ENCODE peak calls at places on chromosomes 1 and 21, in four cellular contexts. P is lower lobe of right lung; T is CD8-positive, alpha-beta T cell; F is body of pancreas. L is an unnamed sample.

GRCh38 chr1:93440272-93440671 is 7.6 kb upstream of the FNBP1L start:
- DNase-seq in P (no peak), T (no peak), F (no peak), L (no peak)

GRCh38 chr1:109113787-109114568 is at the start of gene ELAPOR1:
- DNase-seq in P (peak; percentile 79), T (peak; percentile 79), F (peak; percentile 86), L (peak; percentile 81)

GRCh38 chr1:22814176-22815042 is 103.8 kb downstream of the EPHB2 start:
- DNase-seq in P (peak; percentile 77), T (no peak), F (peak; percentile 70), L (peak; percentile 43)

GRCh38 chr21:31554511-31555022 is 104.9 kb upstream of the SOD1 start:
- DNase-seq in P (no peak), T (no peak), F (no peak), L (no peak)

GRCh38 chr1:247638781-247639180 is 33.4 kb downstream of the OR2G3 start:
- DNase-seq in P (no peak), T (no peak), F (no peak), L (peak; percentile 74)

GRCh38 chr1:21638531-21639341 is 30.4 kb downstream of the RAP1GAP start:
- DNase-seq in P (peak; percentile 73), T (no peak), F (peak; percentile 93), L (no peak)

GRCh38 chr1:78070758-78071157 is 25.0 kb downstream of the GIPC2 start:
- DNase-seq in P (no peak), T (no peak), F (no peak), L (no peak)

GRCh38 chr1:160494620-160495019 is 28.4 kb downstream of the SLAMF6 start:
- DNase-seq in P (no peak), T (no peak), F (peak; percentile 3), L (peak; percentile 35)

GRCh38 chr21:45630876-45631275 is 12.6 kb upstream of the PCBP3 start:
- DNase-seq in P (no peak), T (no peak), F (no peak), L (no peak)

GRCh38 chr1:98197356-98197755 is 276.5 kb upstream of the DPYD start:
- DNase-seq in P (no peak), T (no peak), F (no peak), L (no peak)

GRCh38 chr1:4684849-4685248 is 30.4 kb downstream of the AJAP1 start:
- DNase-seq in P (no peak), T (no peak), F (no peak), L (no peak)

GRCh38 chr1:60290393-60290792 is 216.8 kb upstream of the C1orf87 start:
- DNase-seq in P (no peak), T (no peak), F (no peak), L (no peak)

GRCh38 chr1:41641941-41642527 is 157.6 kb upstream of the EDN2 start:
- DNase-seq in P (no peak), T (no peak), F (no peak), L (no peak)

GRCh38 chr1:238596703-238597102 is 706.0 kb upstream of the ZP4 start:
- DNase-seq in P (no peak), T (no peak), F (no peak), L (no peak)

GRCh38 chr1:81305997-81306452 is 494.7 kb upstream of the ADGRL2 start:
- DNase-seq in P (no peak), T (no peak), F (peak; percentile 5), L (no peak)

GRCh38 chr1:3188150-3188971 is 119.4 kb downstream of the PRDM16 start:
- DNase-seq in P (peak; percentile 70), T (no peak), F (peak; percentile 63), L (no peak)

GRCh38 chr1:44835738-44836675 is 7.0 kb downstream of the PTCH2 start:
- DNase-seq in P (peak; percentile 87), T (peak; percentile 68), F (peak; percentile 87), L (peak; percentile 84)

GRCh38 chr1:11078631-11079030 is 18.8 kb upstream of the SRM start:
- DNase-seq in P (no peak), T (no peak), F (no peak), L (no peak)

GRCh38 chr1:96509351-96509750 is 212.2 kb upstream of the PTBP2 start:
- DNase-seq in P (no peak), T (no peak), F (no peak), L (no peak)

GRCh38 chr1:9413877-9414213 is 121.2 kb downstream of the SPSB1 start:
- DNase-seq in P (no peak), T (no peak), F (peak; percentile 38), L (peak; percentile 21)

GRCh38 chr1:189859385-189859977 is 618.2 kb downstream of the BRINP3 start:
- DNase-seq in P (no peak), T (no peak), F (no peak), L (peak; percentile 30)

GRCh38 chr21:46098303-46099141 is 610 bp downstream of the COL6A2 start:
- DNase-seq in P (peak; percentile 43), T (no peak), F (no peak), L (peak; percentile 35)

GRCh38 chr1:203381151-203381751 is 30.3 kb upstream of the FMOD start:
- DNase-seq in P (no peak), T (no peak), F (no peak), L (no peak)

GRCh38 chr1:106924360-106924759 is 132.1 kb upstream of the PRMT6 start:
- DNase-seq in P (no peak), T (no peak), F (no peak), L (no peak)

GRCh38 chr1:244665771-244666217 is 12.9 kb downstream of the DESI2 start:
- DNase-seq in P (no peak), T (no peak), F (no peak), L (no peak)

GRCh38 chr1:117796226-117796625 is 133.2 kb downstream of the GDAP2 start:
- DNase-seq in P (no peak), T (no peak), F (no peak), L (no peak)

GRCh38 chr1:65949230-65949626 is 156.5 kb downstream of the PDE4B start:
- DNase-seq in P (no peak), T (no peak), F (no peak), L (peak; percentile 82)

GRCh38 chr1:55352080-55352800 is 137.1 kb upstream of the USP24 start:
- DNase-seq in P (no peak), T (no peak), F (no peak), L (no peak)

GRCh38 chr1:51878307-51878615 is 266 bp downstream of the NRDC start:
- DNase-seq in P (no peak), T (no peak), F (no peak), L (no peak)

GRCh38 chr1:161198877-161199431 is at the start of gene ADAMTS4:
- DNase-seq in P (no peak), T (no peak), F (peak; percentile 58), L (no peak)

GRCh38 chr1:212234431-212235298 is 50.5 kb upstream of the PPP2R5A start:
- DNase-seq in P (no peak), T (no peak), F (peak; percentile 75), L (no peak)

GRCh38 chr1:169326644-169327316 is 40.8 kb downstream of the NME7 start:
- DNase-seq in P (no peak), T (no peak), F (no peak), L (no peak)

GRCh38 chr1:17909634-17910033 is 154.5 kb downstream of the ACTL8 start:
- DNase-seq in P (no peak), T (no peak), F (peak; percentile 21), L (no peak)

GRCh38 chr1:108831225-108831624 is 25.7 kb downstream of the AKNAD1 start:
- DNase-seq in P (no peak), T (no peak), F (no peak), L (no peak)

GRCh38 chr1:236685917-236686814 is at the start of gene ACTN2:
- DNase-seq in P (peak; percentile 61), T (peak; percentile 8), F (peak; percentile 60), L (peak; percentile 57)

GRCh38 chr1:26782521-26783212 is 5.1 kb upstream of the PIGV start:
- DNase-seq in P (no peak), T (no peak), F (no peak), L (no peak)

DNA sequence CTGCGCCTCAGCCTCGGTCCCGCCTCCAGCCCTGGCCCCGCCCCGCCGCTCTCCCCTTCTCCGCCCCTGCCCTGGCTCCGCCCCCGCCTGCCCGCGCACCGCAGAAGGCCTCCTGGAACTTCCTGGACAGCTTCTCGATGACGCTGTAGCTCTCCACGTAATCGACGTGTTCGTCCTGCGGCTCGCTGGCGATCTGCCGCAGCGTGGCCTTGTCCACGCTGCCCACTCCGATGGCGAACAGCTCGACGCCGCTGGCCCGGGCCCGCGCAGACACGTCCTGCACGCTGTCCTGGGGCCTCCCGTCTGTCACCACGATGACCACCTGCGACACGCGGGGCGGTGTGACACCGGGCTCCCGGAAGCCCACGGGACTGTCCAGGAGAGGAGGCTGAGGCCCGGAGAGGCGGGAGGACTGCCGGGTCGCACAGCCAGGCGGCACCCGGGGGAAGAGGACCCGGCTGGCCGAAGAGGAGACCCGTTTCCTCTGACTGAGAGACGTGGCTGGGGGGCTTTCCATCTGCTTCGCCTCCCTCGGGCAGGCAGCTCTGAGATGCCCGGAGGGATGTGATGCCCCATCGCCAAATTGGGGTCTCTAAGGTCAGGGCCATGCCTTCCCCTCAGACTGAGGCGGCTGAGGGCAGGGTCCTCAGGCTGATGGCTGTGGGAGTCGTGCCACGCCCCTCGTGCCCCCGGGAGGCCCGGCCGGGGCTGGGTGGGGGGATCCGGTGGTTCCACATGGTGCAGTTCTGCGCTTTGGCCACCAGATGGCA is 4.6 kb downstream of the MATN1 start:
- DNase-seq in P (peak; percentile 85), T (peak; percentile 77), F (peak; percentile 99), L (peak; percentile 90)
- H3K4me1 ChIP-seq in P (peaks cover 11% of the 10 kb centered on the region), T (peaks cover 34% of the 10 kb centered on the region), F (peaks cover 12% of the 10 kb centered on the region), L (peaks cover 13% of the 10 kb centered on the region)

DNA sequence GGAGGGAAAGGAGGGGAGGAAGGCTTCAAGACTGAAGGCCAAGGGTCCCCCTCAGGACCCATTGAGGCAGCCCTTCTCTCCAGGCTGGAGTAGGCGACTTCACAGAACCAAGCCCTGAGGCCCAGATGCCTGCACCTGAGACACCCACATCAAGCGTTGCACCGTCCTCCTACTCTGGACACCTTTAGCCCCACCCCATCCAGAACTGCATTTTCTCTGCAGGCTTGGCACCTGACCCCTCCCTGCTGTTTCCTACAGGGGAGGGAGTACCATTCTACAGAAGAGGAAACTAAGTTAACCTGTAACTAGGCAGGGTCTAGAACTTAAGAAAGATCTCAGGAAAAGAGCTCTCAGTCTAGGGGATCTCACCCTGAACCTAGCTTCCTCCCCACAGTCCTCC is 12.0 kb downstream of the PEF1 start:
- DNase-seq in P (no peak), T (no peak), F (no peak), L (peak; percentile 58)
- H3K4me1 ChIP-seq in P (peaks cover 39% of the 10 kb centered on the region), T (peaks cover 1% of the 10 kb centered on the region), F (peaks cover 12% of the 10 kb centered on the region), L (peaks cover 31% of the 10 kb centered on the region)

GRCh38 chr1:145992502-145992936 is 3.9 kb downstream of the TXNIP start:
- DNase-seq in P (no peak), T (no peak), F (no peak), L (no peak)
- H3K4me1 ChIP-seq in P (peaks cover 35% of the 10 kb centered on the region), T (peaks cover 36% of the 10 kb centered on the region), F (peaks cover 50% of the 10 kb centered on the region), L (peaks cover 5% of the 10 kb centered on the region)

DNA sequence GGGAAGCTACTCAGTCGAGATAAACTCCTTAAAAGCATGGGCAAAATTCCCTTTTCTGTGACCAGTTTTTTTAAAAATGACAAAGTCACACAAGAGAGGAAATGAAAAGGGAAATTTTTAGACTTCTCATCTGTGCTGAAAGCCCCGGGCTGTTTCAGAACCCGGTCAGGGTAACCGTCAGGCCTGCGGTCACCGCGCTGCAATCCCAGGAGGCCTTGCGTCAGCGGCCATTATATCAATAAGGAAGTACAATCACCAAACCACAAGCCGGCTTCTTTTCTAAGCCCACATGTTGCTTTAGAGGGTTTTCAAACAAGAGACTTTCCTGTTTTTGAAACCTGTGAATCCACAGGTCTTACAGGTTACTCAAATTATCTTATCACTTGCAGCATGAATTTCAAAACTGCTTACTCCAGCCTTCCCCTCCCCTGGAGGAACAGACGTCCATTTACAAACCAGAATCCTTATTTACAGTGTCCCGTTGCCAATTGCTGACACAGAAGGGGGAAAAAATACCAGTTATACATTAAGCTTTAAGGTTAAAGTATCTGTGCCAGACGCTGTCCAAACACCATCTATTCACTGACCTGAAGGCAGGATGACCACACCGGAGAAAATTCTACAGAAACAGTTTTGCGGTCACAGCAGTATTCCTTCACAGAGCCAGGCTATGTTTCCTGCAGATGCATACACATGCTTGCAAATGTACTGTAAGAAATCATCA is 165.3 kb downstream of the TOMM20 start:
- DNase-seq in P (peak; percentile 95), T (peak; percentile 58), F (peak; percentile 91), L (peak; percentile 95)
- H3K4me1 ChIP-seq in P (peaks cover 73% of the 10 kb centered on the region), T (peaks cover 58% of the 10 kb centered on the region), F (peaks cover 70% of the 10 kb centered on the region), L (peaks cover 67% of the 10 kb centered on the region)